ENCODE peak calls at places on chromosome 3, in nine cellular contexts. One of them, this sample, is unnamed.

GRCh38 chr3:173396191-173397041 is 1.1 kb upstream of the NLGN1 start:
- DNase-seq in NCI-H1092: peak
- DNase-seq in B cell: no peak
- DNase-seq in NCI-H524 treated with DMSO at 0.1 percent for 48 hours: no peak
- DNase-seq in EH: peak
- DNase-seq in GM13976: peak
- DNase-seq in RKO: no peak
- DNase-seq in AG09319: no peak
- DNase-seq in stimulated activated CD4-positive, alpha-beta T cell treated with anti-CD3 and anti-CD28 coated beads, TNF-alpha, amount 100 ng/mL, for 24 hours: no peak
- DNase-seq in this sample: no peak

GRCh38 chr3:53256704-53257055 is 858 bp upstream of the TKT start:
- DNase-seq in NCI-H1092: no peak
- DNase-seq in AG09319: no peak
- DNase-seq in RKO: no peak
- DNase-seq in stimulated activated CD4-positive, alpha-beta T cell treated with anti-CD3 and anti-CD28 coated beads, TNF-alpha, amount 100 ng/mL, for 24 hours: no peak
- DNase-seq in EH: no peak
- DNase-seq in GM13976: no peak
- DNase-seq in B cell: no peak
- DNase-seq in NCI-H524 treated with DMSO at 0.1 percent for 48 hours: no peak
- DNase-seq in this sample: no peak

GRCh38 chr3:108489776-108490175 is 20.6 kb downstream of the MYH15 start:
- DNase-seq in EH: peak
- DNase-seq in NCI-H1092: peak
- DNase-seq in stimulated activated CD4-positive, alpha-beta T cell treated with anti-CD3 and anti-CD28 coated beads, TNF-alpha, amount 100 ng/mL, for 24 hours: peak
- DNase-seq in AG09319: no peak
- DNase-seq in B cell: peak
- DNase-seq in RKO: peak
- DNase-seq in GM13976: peak
- DNase-seq in NCI-H524 treated with DMSO at 0.1 percent for 48 hours: no peak
- DNase-seq in this sample: peak

GRCh38 chr3:30502742-30503073 is 103.7 kb upstream of the TGFBR2 start:
- DNase-seq in NCI-H524 treated with DMSO at 0.1 percent for 48 hours: no peak
- DNase-seq in EH: peak
- DNase-seq in AG09319: no peak
- DNase-seq in B cell: peak
- DNase-seq in stimulated activated CD4-positive, alpha-beta T cell treated with anti-CD3 and anti-CD28 coated beads, TNF-alpha, amount 100 ng/mL, for 24 hours: no peak
- DNase-seq in GM13976: no peak
- DNase-seq in NCI-H1092: no peak
- DNase-seq in RKO: no peak
- DNase-seq in this sample: no peak

GRCh38 chr3:66053009-66053782 is 14.5 kb upstream of the MAGI1 start:
- DNase-seq in stimulated activated CD4-positive, alpha-beta T cell treated with anti-CD3 and anti-CD28 coated beads, TNF-alpha, amount 100 ng/mL, for 24 hours: no peak
- DNase-seq in EH: no peak
- DNase-seq in AG09319: no peak
- DNase-seq in B cell: no peak
- DNase-seq in NCI-H1092: no peak
- DNase-seq in NCI-H524 treated with DMSO at 0.1 percent for 48 hours: no peak
- DNase-seq in GM13976: no peak
- DNase-seq in RKO: no peak
- DNase-seq in this sample: no peak

GRCh38 chr3:4462641-4463040 is 4.4 kb downstream of the SUMF1 start:
- DNase-seq in B cell: no peak
- DNase-seq in stimulated activated CD4-positive, alpha-beta T cell treated with anti-CD3 and anti-CD28 coated beads, TNF-alpha, amount 100 ng/mL, for 24 hours: no peak
- DNase-seq in RKO: no peak
- DNase-seq in GM13976: no peak
- DNase-seq in NCI-H524 treated with DMSO at 0.1 percent for 48 hours: no peak
- DNase-seq in EH: no peak
- DNase-seq in NCI-H1092: no peak
- DNase-seq in AG09319: no peak
- DNase-seq in this sample: no peak

GRCh38 chr3:7657214-7658112 is 796.5 kb downstream of the GRM7 start:
- DNase-seq in GM13976: no peak
- DNase-seq in stimulated activated CD4-positive, alpha-beta T cell treated with anti-CD3 and anti-CD28 coated beads, TNF-alpha, amount 100 ng/mL, for 24 hours: no peak
- DNase-seq in NCI-H1092: no peak
- DNase-seq in B cell: no peak
- DNase-seq in EH: no peak
- DNase-seq in RKO: no peak
- DNase-seq in NCI-H524 treated with DMSO at 0.1 percent for 48 hours: no peak
- DNase-seq in AG09319: no peak
- DNase-seq in this sample: no peak

GRCh38 chr3:16513141-16514020 is at the start of gene RFTN1:
- DNase-seq in EH: peak
- DNase-seq in RKO: no peak
- DNase-seq in stimulated activated CD4-positive, alpha-beta T cell treated with anti-CD3 and anti-CD28 coated beads, TNF-alpha, amount 100 ng/mL, for 24 hours: peak
- DNase-seq in NCI-H1092: no peak
- DNase-seq in AG09319: no peak
- DNase-seq in B cell: peak
- DNase-seq in GM13976: peak
- DNase-seq in NCI-H524 treated with DMSO at 0.1 percent for 48 hours: no peak
- DNase-seq in this sample: no peak

GRCh38 chr3:45103753-45104714 is 42.1 kb downstream of the CDCP1 start:
- DNase-seq in AG09319: no peak
- DNase-seq in GM13976: no peak
- DNase-seq in EH: no peak
- DNase-seq in NCI-H524 treated with DMSO at 0.1 percent for 48 hours: no peak
- DNase-seq in B cell: no peak
- DNase-seq in NCI-H1092: no peak
- DNase-seq in stimulated activated CD4-positive, alpha-beta T cell treated with anti-CD3 and anti-CD28 coated beads, TNF-alpha, amount 100 ng/mL, for 24 hours: no peak
- DNase-seq in RKO: no peak
- DNase-seq in this sample: no peak

GRCh38 chr3:114623420-114624046 is 329.7 kb downstream of the TIGIT start:
- DNase-seq in B cell: peak
- DNase-seq in EH: peak
- DNase-seq in NCI-H1092: no peak
- DNase-seq in RKO: peak
- DNase-seq in AG09319: no peak
- DNase-seq in GM13976: no peak
- DNase-seq in stimulated activated CD4-positive, alpha-beta T cell treated with anti-CD3 and anti-CD28 coated beads, TNF-alpha, amount 100 ng/mL, for 24 hours: no peak
- DNase-seq in NCI-H524 treated with DMSO at 0.1 percent for 48 hours: no peak
- DNase-seq in this sample: no peak

GRCh38 chr3:15294914-15295313 is 37.5 kb downstream of the SH3BP5 start:
- DNase-seq in RKO: no peak
- DNase-seq in stimulated activated CD4-positive, alpha-beta T cell treated with anti-CD3 and anti-CD28 coated beads, TNF-alpha, amount 100 ng/mL, for 24 hours: no peak
- DNase-seq in AG09319: no peak
- DNase-seq in B cell: peak
- DNase-seq in GM13976: no peak
- DNase-seq in NCI-H1092: no peak
- DNase-seq in EH: no peak
- DNase-seq in NCI-H524 treated with DMSO at 0.1 percent for 48 hours: no peak
- DNase-seq in this sample: no peak

GRCh38 chr3:133890972-133891644 is 4.6 kb downstream of the RAB6B start:
- DNase-seq in EH: no peak
- DNase-seq in NCI-H524 treated with DMSO at 0.1 percent for 48 hours: no peak
- DNase-seq in GM13976: no peak
- DNase-seq in B cell: no peak
- DNase-seq in NCI-H1092: no peak
- DNase-seq in stimulated activated CD4-positive, alpha-beta T cell treated with anti-CD3 and anti-CD28 coated beads, TNF-alpha, amount 100 ng/mL, for 24 hours: no peak
- DNase-seq in AG09319: no peak
- DNase-seq in RKO: no peak
- DNase-seq in this sample: no peak

GRCh38 chr3:167918686-167919085 is 177.0 kb downstream of the GOLIM4 start:
- DNase-seq in stimulated activated CD4-positive, alpha-beta T cell treated with anti-CD3 and anti-CD28 coated beads, TNF-alpha, amount 100 ng/mL, for 24 hours: no peak
- DNase-seq in NCI-H524 treated with DMSO at 0.1 percent for 48 hours: no peak
- DNase-seq in B cell: no peak
- DNase-seq in EH: no peak
- DNase-seq in AG09319: no peak
- DNase-seq in GM13976: no peak
- DNase-seq in NCI-H1092: no peak
- DNase-seq in RKO: no peak
- DNase-seq in this sample: no peak

GRCh38 chr3:39150170-39150802 is 3.1 kb downstream of the CSRNP1 start:
- DNase-seq in EH: no peak
- DNase-seq in NCI-H524 treated with DMSO at 0.1 percent for 48 hours: peak
- DNase-seq in AG09319: no peak
- DNase-seq in NCI-H1092: no peak
- DNase-seq in RKO: no peak
- DNase-seq in B cell: peak
- DNase-seq in stimulated activated CD4-positive, alpha-beta T cell treated with anti-CD3 and anti-CD28 coated beads, TNF-alpha, amount 100 ng/mL, for 24 hours: no peak
- DNase-seq in GM13976: no peak
- DNase-seq in this sample: no peak

GRCh38 chr3:139267300-139268246 is 76.2 kb upstream of the MRPS22 start:
- DNase-seq in NCI-H524 treated with DMSO at 0.1 percent for 48 hours: no peak
- DNase-seq in B cell: no peak
- DNase-seq in GM13976: no peak
- DNase-seq in RKO: no peak
- DNase-seq in AG09319: no peak
- DNase-seq in NCI-H1092: no peak
- DNase-seq in stimulated activated CD4-positive, alpha-beta T cell treated with anti-CD3 and anti-CD28 coated beads, TNF-alpha, amount 100 ng/mL, for 24 hours: no peak
- DNase-seq in EH: no peak
- DNase-seq in this sample: no peak

GRCh38 chr3:58388550-58389061 is 45.0 kb downstream of the PDHB start:
- DNase-seq in RKO: no peak
- DNase-seq in NCI-H1092: no peak
- DNase-seq in AG09319: peak
- DNase-seq in GM13976: no peak
- DNase-seq in EH: peak
- DNase-seq in B cell: no peak
- DNase-seq in NCI-H524 treated with DMSO at 0.1 percent for 48 hours: no peak
- DNase-seq in stimulated activated CD4-positive, alpha-beta T cell treated with anti-CD3 and anti-CD28 coated beads, TNF-alpha, amount 100 ng/mL, for 24 hours: no peak
- DNase-seq in this sample: no peak

GRCh38 chr3:129563332-129563731 is 20.4 kb downstream of the H1-8 start:
- DNase-seq in B cell: no peak
- DNase-seq in NCI-H524 treated with DMSO at 0.1 percent for 48 hours: no peak
- DNase-seq in NCI-H1092: no peak
- DNase-seq in stimulated activated CD4-positive, alpha-beta T cell treated with anti-CD3 and anti-CD28 coated beads, TNF-alpha, amount 100 ng/mL, for 24 hours: no peak
- DNase-seq in AG09319: no peak
- DNase-seq in EH: no peak
- DNase-seq in RKO: no peak
- DNase-seq in GM13976: no peak
- DNase-seq in this sample: no peak

GRCh38 chr3:77407454-77407853 is 367.6 kb downstream of the ROBO2 start:
- DNase-seq in RKO: no peak
- DNase-seq in B cell: no peak
- DNase-seq in NCI-H524 treated with DMSO at 0.1 percent for 48 hours: peak
- DNase-seq in GM13976: no peak
- DNase-seq in stimulated activated CD4-positive, alpha-beta T cell treated with anti-CD3 and anti-CD28 coated beads, TNF-alpha, amount 100 ng/mL, for 24 hours: no peak
- DNase-seq in AG09319: peak
- DNase-seq in NCI-H1092: no peak
- DNase-seq in EH: no peak
- DNase-seq in this sample: no peak

This sample was measured in HCT116.